ENCODE peak calls at places on chromosome 19, in eight cellular contexts. T is C1 segment of cervical spinal cord; J is left cardiac atrium; Q is mucosa of gallbladder; H is ELR; F is amniotic stem cell; N is AG08396; U is activated CD4-positive, alpha-beta T cell treated with anti-CD3 and anti-CD28 coated beads, Interleukin-2, amount 50 U/mL, for 1 hour. Y is an unnamed sample.

GRCh38 chr19:38437295-38437694 is 3.8 kb downstream of the RYR1 start:
- DNase-seq in T (no peak), J (no peak), Q (no peak), H (no peak), F (no peak), N (no peak), U (no peak), Y (no peak)

GRCh38 chr19:50817941-50818858 is 5.4 kb downstream of the KLK1 start:
- DNase-seq in T (no peak), J (peak), Q (peak), H (no peak), F (no peak), N (peak), U (peak), Y (no peak)

GRCh38 chr19:2387367-2388288 is 27.6 kb downstream of the TMPRSS9 start:
- DNase-seq in T (no peak), J (no peak), Q (no peak), H (no peak), F (no peak), N (no peak), U (no peak), Y (no peak)

GRCh38 chr19:40872209-40872608 is 9.8 kb downstream of the CYP2A7 start:
- DNase-seq in T (no peak), J (no peak), Q (no peak), H (no peak), F (no peak), N (no peak), U (no peak), Y (no peak)

GRCh38 chr19:5738423-5738822 is 18.0 kb downstream of the CATSPERD start:
- DNase-seq in T (no peak), J (no peak), Q (no peak), H (peak), F (no peak), N (no peak), U (no peak), Y (no peak)

GRCh38 chr19:39154084-39154625 is 28.6 kb downstream of the PAK4 start:
- DNase-seq in T (no peak), J (no peak), Q (no peak), H (no peak), F (no peak), N (no peak), U (no peak), Y (no peak)

GRCh38 chr19:51600940-51601575 is 29.1 kb downstream of the SIGLEC5 start:
- DNase-seq in T (no peak), J (no peak), Q (no peak), H (no peak), F (no peak), N (no peak), U (no peak), Y (no peak)

GRCh38 chr19:3125900-3126524 is 9.8 kb upstream of the GNA15 start:
- DNase-seq in T (no peak), J (peak), Q (peak), H (peak), F (no peak), N (peak), U (peak), Y (no peak)

GRCh38 chr19:13275016-13275722 is 125.0 kb downstream of the IER2 start:
- DNase-seq in T (no peak), J (no peak), Q (no peak), H (no peak), F (no peak), N (no peak), U (no peak), Y (no peak)

GRCh38 chr19:45160870-45161714 is at the start of gene NKPD1:
- DNase-seq in T (no peak), J (no peak), Q (peak), H (no peak), F (no peak), N (no peak), U (no peak), Y (no peak)

GRCh38 chr19:40374084-40374483 is 15.9 kb downstream of the HIPK4 start:
- DNase-seq in T (no peak), J (no peak), Q (no peak), H (no peak), F (no peak), N (no peak), U (no peak), Y (no peak)

GRCh38 chr19:38055040-38055439 is 148.0 kb downstream of the SIPA1L3 start:
- DNase-seq in T (no peak), J (no peak), Q (no peak), H (no peak), F (no peak), N (no peak), U (no peak), Y (no peak)

GRCh38 chr19:6092329-6093286 is 17.7 kb downstream of the RFX2 start:
- DNase-seq in T (no peak), J (peak), Q (peak), H (peak), F (peak), N (peak), U (no peak), Y (peak)

GRCh38 chr19:2385053-2385721 is 25.1 kb downstream of the TMPRSS9 start:
- DNase-seq in T (no peak), J (no peak), Q (no peak), H (peak), F (no peak), N (peak), U (peak), Y (peak)

GRCh38 chr19:9850235-9850959 is 15.3 kb downstream of the PIN1 start:
- DNase-seq in T (no peak), J (no peak), Q (no peak), H (no peak), F (no peak), N (no peak), U (no peak), Y (no peak)

GRCh38 chr19:11375143-11375948 is 880 bp downstream of the SWSAP1 start:
- DNase-seq in T (no peak), J (peak), Q (peak), H (no peak), F (no peak), N (no peak), U (peak), Y (no peak)

GRCh38 chr19:1315470-1316166 is 29.9 kb downstream of the EFNA2 start:
- DNase-seq in T (no peak), J (peak), Q (peak), H (peak), F (peak), N (peak), U (peak), Y (no peak)

GRCh38 chr19:33247441-33247819 is 21.8 kb upstream of the SLC7A10 start:
- DNase-seq in T (no peak), J (no peak), Q (no peak), H (no peak), F (no peak), N (no peak), U (no peak), Y (no peak)

GRCh38 chr19:49664171-49665070 is 1.2 kb downstream of the IRF3 start:
- DNase-seq in T (peak), J (peak), Q (peak), H (peak), F (peak), N (peak), U (peak), Y (no peak)

GRCh38 chr19:36986601-36987000 is 70.5 kb downstream of the ZNF568 start:
- DNase-seq in T (no peak), J (no peak), Q (no peak), H (no peak), F (no peak), N (no peak), U (no peak), Y (no peak)

GRCh38 chr19:54196514-54196913 is 4.1 kb upstream of the RPS9 start:
- DNase-seq in T (no peak), J (no peak), Q (no peak), H (no peak), F (no peak), N (no peak), U (no peak), Y (no peak)

GRCh38 chr19:3357362-3357730 is 9.0 kb upstream of the NFIC start:
- DNase-seq in T (no peak), J (no peak), Q (no peak), H (no peak), F (no peak), N (no peak), U (no peak), Y (no peak)

GRCh38 chr19:20334760-20335159 is 167.7 kb downstream of the ZNF486 start:
- DNase-seq in T (no peak), J (no peak), Q (no peak), H (no peak), F (no peak), N (no peak), U (no peak), Y (no peak)

GRCh38 chr19:52871466-52871865 is 14.0 kb upstream of the ZNF468 start:
- DNase-seq in T (no peak), J (no peak), Q (no peak), H (no peak), F (no peak), N (no peak), U (no peak), Y (no peak)

GRCh38 chr19:13101590-13102415 is 855 bp downstream of the LYL1 start:
- DNase-seq in T (no peak), J (no peak), Q (no peak), H (no peak), F (no peak), N (no peak), U (no peak), Y (no peak)

GRCh38 chr19:43664008-43664407 is 6.0 kb downstream of the PLAUR start:
- DNase-seq in T (no peak), J (peak), Q (no peak), H (no peak), F (no peak), N (no peak), U (peak), Y (no peak)

GRCh38 chr19:53908106-53908932 is 759 bp upstream of the CACNG7 start:
- DNase-seq in T (no peak), J (peak), Q (no peak), H (peak), F (no peak), N (peak), U (peak), Y (no peak)

GRCh38 chr19:49513746-49514118 is 1.3 kb downstream of the FCGRT start:
- DNase-seq in T (no peak), J (no peak), Q (no peak), H (no peak), F (no peak), N (no peak), U (no peak), Y (no peak)

GRCh38 chr19:55703790-55704215 is 28.8 kb downstream of the EPN1 start:
- DNase-seq in T (no peak), J (peak), Q (peak), H (peak), F (no peak), N (peak), U (peak), Y (no peak)

GRCh38 chr19:30148803-30149202 is 206.8 kb downstream of the URI1 start:
- DNase-seq in T (no peak), J (no peak), Q (no peak), H (no peak), F (no peak), N (no peak), U (no peak), Y (no peak)

GRCh38 chr19:16359074-16359473 is 34.4 kb downstream of the KLF2 start:
- DNase-seq in T (no peak), J (no peak), Q (no peak), H (no peak), F (no peak), N (no peak), U (no peak), Y (no peak)

GRCh38 chr19:38554676-38555141 is 63.0 kb downstream of the MAP4K1 start:
- DNase-seq in T (no peak), J (no peak), Q (no peak), H (no peak), F (no peak), N (no peak), U (no peak), Y (no peak)

GRCh38 chr19:54473071-54473941 is at the start of gene CDC42EP5:
- DNase-seq in T (no peak), J (peak), Q (peak), H (peak), F (peak), N (peak), U (no peak), Y (peak)

GRCh38 chr19:1232652-1233360 is 5.0 kb downstream of the CBARP start:
- DNase-seq in T (no peak), J (peak), Q (no peak), H (peak), F (no peak), N (peak), U (no peak), Y (no peak)

GRCh38 chr19:38093587-38093986 is 130.4 kb downstream of the DPF1 start:
- DNase-seq in T (no peak), J (no peak), Q (no peak), H (no peak), F (no peak), N (no peak), U (no peak), Y (no peak)